ENCODE peak calls at places on chromosomes 7 and 10, in eight cellular contexts. T is suprapubic skin, J is prostate gland, L is transverse colon, E is esophagus muscularis mucosa, Z is HCT116, A is sigmoid colon, B is endothelial cell of umbilical vein. K is an unnamed sample. For H3K4me1, the result is how much of the 10 kb centered on the place peaks cover.

GRCh38 chr10:13473986-13474385 is 54.8 kb downstream of the BEND7 start:
- DNase-seq in T (no peak), J (no peak), L (no peak), E (no peak), Z (no peak), A (no peak), B (no peak), K (no peak)

GRCh38 chr10:108783897-108784296 is 1139.4 kb downstream of the XPNPEP1 start:
- DNase-seq in T (no peak), J (peak), L (no peak), E (no peak), Z (peak), A (no peak), B (no peak), K (peak)

GRCh38 chr7:8491106-8491505 is 57.7 kb downstream of the NXPH1 start:
- DNase-seq in T (no peak), J (no peak), L (no peak), E (no peak), Z (no peak), A (no peak), B (no peak), K (no peak)

GRCh38 chr10:64385355-64385754 is 864.2 kb downstream of the REEP3 start:
- DNase-seq in T (no peak), J (no peak), L (no peak), E (no peak), Z (no peak), A (no peak), B (no peak), K (no peak)

GRCh38 chr7:24713850-24714675 is 43.2 kb downstream of the GSDME start:
- DNase-seq in T (no peak), J (no peak), L (no peak), E (peak), Z (no peak), A (no peak), B (no peak), K (no peak)

GRCh38 chr7:24573008-24573553 is at the start of gene PALS2:
- DNase-seq in T (peak), J (peak), L (peak), E (no peak), Z (peak), A (peak), B (peak), K (peak)

GRCh38 chr7:19982841-19983835 is 209.7 kb upstream of the TMEM196 start:
- DNase-seq in T (no peak), J (peak), L (peak), E (no peak), Z (peak), A (peak), B (peak), K (no peak)

GRCh38 chr10:51224610-51225230 is 150.4 kb downstream of the PRKG1 start:
- DNase-seq in T (no peak), J (no peak), L (no peak), E (no peak), Z (no peak), A (no peak), B (no peak), K (no peak)

GRCh38 chr7:45001138-45001694 is 1.2 kb downstream of the CCM2 start:
- DNase-seq in T (no peak), J (no peak), L (peak), E (no peak), Z (no peak), A (peak), B (peak), K (no peak)

GRCh38 chr7:74454948-74455804 is 1.5 kb downstream of the GTF2IRD1 start:
- DNase-seq in T (no peak), J (peak), L (peak), E (no peak), Z (no peak), A (no peak), B (no peak), K (peak)

GRCh38 chr10:112713411-112713810 is 236.6 kb upstream of the TCF7L2 start:
- DNase-seq in T (no peak), J (no peak), L (no peak), E (peak), Z (no peak), A (no peak), B (no peak), K (no peak)

GRCh38 chr10:114613237-114613979 is 44.7 kb downstream of the ABLIM1 start:
- DNase-seq in T (no peak), J (no peak), L (peak), E (no peak), Z (no peak), A (no peak), B (peak), K (peak)

GRCh38 chr10:119778776-119779445 is 53.1 kb downstream of the INPP5F start:
- DNase-seq in T (no peak), J (no peak), L (no peak), E (no peak), Z (no peak), A (no peak), B (no peak), K (no peak)

GRCh38 chr10:68297264-68297663 is 34.6 kb upstream of the HNRNPH3 start:
- DNase-seq in T (no peak), J (no peak), L (no peak), E (no peak), Z (no peak), A (no peak), B (no peak), K (no peak)
- TF ChIP-seq POLR2A in T (no peak), J (no peak), L (no peak), E (no peak), Z (no peak), A (no peak), B (no peak), K (no peak)

DNA sequence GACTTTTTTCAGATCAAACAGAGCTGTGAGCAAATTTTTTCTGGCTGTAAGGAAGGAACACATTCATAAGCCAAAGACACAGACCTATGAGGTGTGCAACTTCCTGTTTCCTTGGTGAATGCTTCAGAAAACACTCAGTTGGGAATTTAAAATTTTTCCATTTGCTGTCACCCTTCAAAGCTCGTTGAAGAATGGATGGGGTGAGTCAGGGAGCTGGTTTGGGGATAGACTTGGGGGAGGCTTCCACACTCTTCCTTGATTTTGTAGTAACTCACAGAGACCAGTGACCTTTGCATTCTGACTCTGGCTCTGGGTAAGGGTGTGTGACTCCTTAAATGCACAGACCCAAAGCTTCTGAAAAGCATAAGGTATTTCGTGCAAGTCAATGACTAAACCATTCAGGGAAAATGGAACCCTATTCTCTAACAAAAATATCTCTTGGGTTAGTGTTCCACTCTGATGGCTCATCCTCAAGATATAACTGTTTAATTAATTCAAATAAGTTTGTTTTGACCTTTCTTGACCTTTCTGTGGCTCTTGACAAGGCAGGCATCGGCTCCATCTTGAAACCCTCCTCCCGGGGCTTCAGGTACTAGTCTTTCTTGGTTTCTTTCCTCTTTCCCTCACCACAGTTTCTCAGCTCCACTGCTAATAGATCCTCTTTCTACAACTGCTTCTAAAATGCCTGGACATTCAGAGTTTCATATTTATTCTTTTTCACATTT is 227.8 kb upstream of the INHBA start:
- DNase-seq in T (no peak), J (no peak), L (no peak), E (no peak), Z (no peak), A (no peak), B (no peak), K (no peak)
- TF ChIP-seq POLR2AphosphoS5 in T (no peak), J (no peak), L (no peak), E (no peak), Z (no peak), A (no peak), B (no peak), K (no peak)

DNA sequence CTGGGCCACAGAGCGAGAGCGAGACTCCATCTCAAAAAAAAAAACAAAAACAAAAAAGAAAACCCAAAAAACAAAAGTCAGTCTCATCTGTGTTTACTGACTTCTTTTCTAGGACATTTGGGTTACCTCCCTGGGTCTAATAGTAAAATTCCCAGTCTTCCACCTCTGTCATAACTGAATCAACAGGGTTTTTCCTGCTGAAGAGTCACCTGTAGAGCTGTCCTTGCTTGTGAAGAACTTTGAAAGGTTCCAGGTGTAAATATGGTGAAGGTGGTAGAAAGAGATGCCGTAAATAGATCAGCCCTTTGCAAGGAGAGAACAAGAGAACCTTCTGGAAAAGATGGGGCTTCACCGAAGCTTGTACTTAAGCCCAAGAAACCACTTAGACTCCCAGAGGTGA is 112.7 kb upstream of the BTBD16 start:
- DNase-seq in T (no peak), J (no peak), L (no peak), E (no peak), Z (no peak), A (no peak), B (no peak), K (no peak)
- H3K4me1 ChIP-seq in T (under half), J (under half), L (under half), E (half or more), Z (under half), A (under half), B (under half), K (under half)

GRCh38 chr10:97404044-97404443 is 2.9 kb upstream of the RRP12 start:
- DNase-seq in T (no peak), J (no peak), L (no peak), E (no peak), Z (no peak), A (no peak), B (no peak), K (no peak)

GRCh38 chr10:97399843-97400545 is 1.1 kb downstream of the RRP12 start:
- DNase-seq in T (no peak), J (peak), L (peak), E (no peak), Z (peak), A (no peak), B (peak), K (peak)

GRCh38 chr10:97401455-97401919 is 347 bp upstream of the RRP12 start:
- DNase-seq in T (no peak), J (no peak), L (no peak), E (no peak), Z (no peak), A (no peak), B (no peak), K (no peak)

GRCh38 chr10:97396056-97396455 is 5.1 kb downstream of the RRP12 start:
- DNase-seq in T (no peak), J (no peak), L (no peak), E (no peak), Z (no peak), A (no peak), B (no peak), K (no peak)

GRCh38 chr10:97400665-97401454 is at the start of gene RRP12:
- DNase-seq in T (peak), J (peak), L (peak), E (peak), Z (peak), A (peak), B (peak), K (peak)
- TF ChIP-seq POLR2A in T (peak), J (no peak), L (peak), E (no peak), Z (peak), A (no peak), B (no peak), K (no peak)

GRCh38 chr7:26046878-26047277 is 105.1 kb upstream of the NFE2L3 start:
- DNase-seq in T (no peak), J (no peak), L (no peak), E (no peak), Z (no peak), A (no peak), B (no peak), K (no peak)

GRCh38 chr7:26049081-26049480 is 102.9 kb upstream of the NFE2L3 start:
- DNase-seq in T (no peak), J (no peak), L (no peak), E (no peak), Z (no peak), A (no peak), B (no peak), K (no peak)

GRCh38 chr7:26046150-26046549 is 105.8 kb upstream of the NFE2L3 start:
- DNase-seq in T (no peak), J (no peak), L (peak), E (no peak), Z (no peak), A (no peak), B (no peak), K (peak)

GRCh38 chr7:26051021-26051420 is 101.0 kb upstream of the NFE2L3 start:
- DNase-seq in T (no peak), J (no peak), L (no peak), E (no peak), Z (no peak), A (no peak), B (no peak), K (no peak)

GRCh38 chr7:26048663-26049062 is 103.3 kb upstream of the NFE2L3 start:
- DNase-seq in T (no peak), J (no peak), L (no peak), E (no peak), Z (no peak), A (no peak), B (no peak), K (no peak)
- TF ChIP-seq POLR2AphosphoS5 in T (no peak), J (no peak), L (no peak), E (no peak), Z (no peak), A (no peak), B (no peak), K (no peak)

GRCh38 chr10:70283445-70284399 is at the start of gene NPFFR1:
- DNase-seq in T (no peak), J (no peak), L (no peak), E (no peak), Z (no peak), A (no peak), B (no peak), K (no peak)
- H3K4me1 ChIP-seq in T (under half), J (under half), L (under half), E (under half), Z (under half), A (under half), B (under half), K (under half)

GRCh38 chr10:62639139-62639538 is 165.4 kb upstream of the ADO start:
- DNase-seq in T (no peak), J (no peak), L (no peak), E (no peak), Z (no peak), A (no peak), B (no peak), K (no peak)

GRCh38 chr10:62635127-62635526 is 169.4 kb upstream of the ADO start:
- DNase-seq in T (no peak), J (no peak), L (no peak), E (no peak), Z (no peak), A (no peak), B (no peak), K (no peak)

GRCh38 chr10:62638062-62638477 is 166.4 kb upstream of the ADO start:
- DNase-seq in T (no peak), J (no peak), L (no peak), E (no peak), Z (no peak), A (no peak), B (no peak), K (no peak)

GRCh38 chr10:62636825-62637248 is 167.7 kb upstream of the ADO start:
- DNase-seq in T (no peak), J (no peak), L (no peak), E (no peak), Z (no peak), A (no peak), B (no peak), K (no peak)

DNA sequence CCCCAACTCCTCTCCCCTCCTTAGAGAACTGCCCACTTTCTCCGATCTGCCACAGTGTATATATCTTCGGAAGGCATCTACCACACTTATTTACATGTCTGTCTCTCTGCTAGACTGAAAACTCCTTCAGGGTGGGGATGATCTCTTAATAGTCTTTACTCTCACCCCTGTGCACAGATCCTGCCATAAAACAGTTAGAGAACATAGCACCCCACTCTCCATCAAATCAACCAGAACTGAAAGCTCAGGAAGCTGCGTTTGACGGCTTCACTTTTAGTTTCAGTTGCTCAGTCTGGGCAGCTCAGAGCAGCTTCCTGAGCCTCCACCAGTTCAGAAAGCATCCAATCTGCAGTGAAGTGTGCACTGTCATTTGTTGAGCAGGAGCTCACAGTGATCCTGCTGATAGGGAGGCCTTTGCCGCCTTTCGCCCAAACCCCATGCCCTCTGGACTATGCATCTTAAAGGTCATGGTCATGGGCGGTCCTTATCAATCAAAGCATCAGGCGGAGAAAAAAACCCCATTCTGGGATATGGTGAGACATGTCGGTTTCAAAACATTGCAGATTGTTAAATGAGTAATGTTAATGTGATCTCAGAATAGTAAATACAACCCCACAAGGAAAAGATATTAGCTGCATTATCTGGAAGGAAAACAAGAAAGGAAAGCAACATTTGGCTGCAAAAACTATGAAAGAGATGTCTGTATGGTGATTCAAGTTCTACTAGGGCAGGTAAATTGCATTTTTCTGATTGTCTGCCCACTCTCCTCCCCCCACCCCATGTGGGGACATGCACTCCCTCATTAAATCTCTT is 167.1 kb upstream of the ADO start:
- DNase-seq in T (no peak), J (no peak), L (peak), E (no peak), Z (no peak), A (no peak), B (peak), K (peak)
- TF ChIP-seq POLR2A in T (no peak), J (no peak), L (no peak), E (no peak), Z (no peak), A (no peak), B (no peak), K (no peak)

DNA sequence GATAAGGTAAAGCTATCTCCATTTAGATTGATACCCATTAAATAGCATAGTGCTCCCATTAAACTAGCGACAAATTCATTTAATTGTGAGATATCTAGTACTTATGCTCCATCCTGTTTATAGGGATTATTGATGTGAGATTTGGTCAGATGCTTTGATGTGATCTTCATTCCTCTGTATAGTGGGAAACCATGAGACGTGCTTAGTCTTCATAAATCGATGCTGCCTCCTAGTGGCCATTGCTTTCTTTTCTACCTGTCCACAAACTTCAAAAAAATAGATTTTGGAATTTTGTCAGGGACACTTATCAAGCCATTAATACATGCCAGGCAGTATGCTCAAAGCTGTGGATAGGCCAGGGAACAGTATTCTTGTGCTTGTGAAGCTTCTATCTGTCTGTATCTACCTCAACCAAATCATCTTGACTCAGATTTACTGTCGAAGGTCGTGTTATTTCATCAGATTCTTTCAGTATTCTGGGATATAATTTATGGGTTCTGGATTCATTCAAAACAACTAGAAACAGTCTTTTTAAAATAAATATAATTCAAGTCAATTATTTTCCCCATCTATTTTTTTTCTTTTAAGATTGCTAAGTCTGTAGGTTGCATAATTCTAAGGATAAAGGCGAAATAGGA is 12.0 kb downstream of the LSM8 start:
- DNase-seq in T (no peak), J (peak), L (peak), E (no peak), Z (peak), A (no peak), B (peak), K (peak)
- TF ChIP-seq POLR2AphosphoS5 in T (no peak), J (no peak), L (no peak), E (no peak), Z (no peak), A (peak), B (no peak), K (no peak)

DNA sequence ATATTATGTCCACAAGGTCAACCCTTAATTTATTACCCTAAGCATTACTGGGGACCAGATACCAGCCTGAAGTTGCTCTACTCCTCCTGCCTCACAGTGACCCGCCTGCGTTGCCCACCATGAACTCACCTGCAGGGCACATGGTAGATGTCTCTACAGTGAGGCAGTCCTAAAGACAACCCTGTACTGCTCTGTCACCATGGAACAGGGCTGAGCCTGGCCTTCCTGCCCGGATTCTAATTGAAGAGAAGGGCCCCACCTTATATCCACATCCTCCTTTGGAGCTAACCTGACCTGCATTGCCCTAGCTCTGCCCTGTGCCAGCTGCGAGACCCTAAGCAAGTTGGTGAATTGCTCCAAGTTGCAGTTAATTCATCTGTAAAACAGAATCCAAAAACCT is 4.1 kb downstream of the SH3PXD2A start:
- DNase-seq in T (peak), J (no peak), L (peak), E (no peak), Z (no peak), A (peak), B (no peak), K (no peak)
- H3K4me1 ChIP-seq in T (half or more), J (under half), L (half or more), E (half or more), Z (under half), A (under half), B (under half), K (half or more)

K was measured in stomach.